ENCODE peak calls at places on chromosomes 2 and 18, in nine cellular contexts. P is transverse colon, Q is ovary, V is fibroblast of lung, X is lower lobe of right lung, G is neuronal stem cell, J is upper lobe of right lung, H is tibial artery, A is foreskin fibroblast. Z is an unnamed sample.

GRCh38 chr18:2494921-2495320 is 76.4 kb downstream of the METTL4 start:
- DNase-seq in A (no peak), X (no peak), Q (no peak), H (no peak), P (no peak), J (no peak), G (no peak), V (peak; percentile 98), Z (no peak)

GRCh38 chr2:216081487-216082387 is at the start of the genes PECR and TMEM169:
- DNase-seq in G (peak; percentile 69), H (peak; percentile 74), Q (peak; percentile 85), J (peak; percentile 93), P (peak; percentile 88), V (peak; percentile 64), A (peak; percentile 37), X (peak; percentile 90), Z (peak; percentile 31)

GRCh38 chr18:23627325-23627724 is 35.4 kb downstream of the ANKRD29 start:
- DNase-seq in G (no peak), A (peak; percentile 83), Q (no peak), J (no peak), X (no peak), P (peak; percentile 18), V (peak; percentile 87), H (no peak), Z (peak; percentile 90)

GRCh38 chr2:60581461-60582282 is 28.2 kb upstream of the BCL11A start:
- DNase-seq in G (peak; percentile 60), V (peak; percentile 30), A (peak; percentile 34), P (peak; percentile 67), X (peak; percentile 85), J (peak; percentile 86), H (peak; percentile 33), Q (peak; percentile 72), Z (peak; percentile 26)

GRCh38 chr2:24026233-24026632 is 16.3 kb downstream of the MFSD2B start:
- DNase-seq in H (no peak), A (no peak), P (no peak), G (no peak), J (no peak), Q (no peak), X (no peak), V (no peak), Z (no peak)

GRCh38 chr2:75311993-75312392 is 112.7 kb upstream of the TACR1 start:
- DNase-seq in P (peak; percentile 22), X (no peak), V (no peak), J (no peak), H (no peak), G (no peak), Q (no peak), A (no peak), Z (no peak)

GRCh38 chr2:219448776-219449476 is 14.3 kb downstream of the SPEG start:
- DNase-seq in G (peak; percentile 50), J (no peak), V (no peak), X (no peak), A (no peak), Q (no peak), H (no peak), P (no peak), Z (no peak)

GRCh38 chr2:237630216-237631000 is 3.0 kb downstream of the LRRFIP1 start:
- DNase-seq in X (no peak), G (no peak), J (peak; percentile 42), H (no peak), Q (no peak), P (no peak), V (no peak), A (no peak), Z (no peak)

GRCh38 chr2:71807969-71808451 is 339.7 kb downstream of the CYP26B1 start:
- DNase-seq in J (no peak), H (no peak), G (no peak), X (no peak), A (no peak), P (peak; percentile 28), V (no peak), Q (peak; percentile 55), Z (peak; percentile 35)

GRCh38 chr18:48843162-48843561 is 107.6 kb downstream of the SMAD7 start:
- DNase-seq in X (peak; percentile 34), H (no peak), J (peak; percentile 37), V (no peak), P (no peak), A (no peak), Q (peak; percentile 23), G (no peak), Z (no peak)

GRCh38 chr18:415627-416612 is 84.6 kb downstream of the COLEC12 start:
- DNase-seq in G (no peak), J (no peak), V (peak; percentile 91), Q (no peak), P (no peak), H (no peak), A (peak; percentile 56), X (no peak), Z (peak; percentile 90)

GRCh38 chr2:105772362-105772761 is 27.6 kb downstream of the NCK2 start:
- DNase-seq in J (no peak), V (no peak), X (no peak), H (no peak), G (no peak), Q (no peak), P (no peak), A (no peak), Z (no peak)

GRCh38 chr18:11310476-11311086 is 161.2 kb upstream of the PIEZO2 start:
- DNase-seq in J (no peak), Q (no peak), X (no peak), G (peak; percentile 38), P (peak; percentile 17), A (no peak), V (no peak), H (no peak), Z (peak; percentile 57)

GRCh38 chr2:232488097-232488711 is 570 bp upstream of the ECEL1 start:
- DNase-seq in P (no peak), A (no peak), X (peak; percentile 34), G (no peak), H (no peak), Q (peak; percentile 29), V (no peak), J (peak; percentile 64), Z (no peak)

GRCh38 chr2:230650585-230651137 is 62.0 kb upstream of the CAB39 start:
- DNase-seq in V (peak; percentile 27), H (no peak), G (peak; percentile 42), X (no peak), Q (no peak), J (peak; percentile 26), P (no peak), A (no peak), Z (no peak)

DNA sequence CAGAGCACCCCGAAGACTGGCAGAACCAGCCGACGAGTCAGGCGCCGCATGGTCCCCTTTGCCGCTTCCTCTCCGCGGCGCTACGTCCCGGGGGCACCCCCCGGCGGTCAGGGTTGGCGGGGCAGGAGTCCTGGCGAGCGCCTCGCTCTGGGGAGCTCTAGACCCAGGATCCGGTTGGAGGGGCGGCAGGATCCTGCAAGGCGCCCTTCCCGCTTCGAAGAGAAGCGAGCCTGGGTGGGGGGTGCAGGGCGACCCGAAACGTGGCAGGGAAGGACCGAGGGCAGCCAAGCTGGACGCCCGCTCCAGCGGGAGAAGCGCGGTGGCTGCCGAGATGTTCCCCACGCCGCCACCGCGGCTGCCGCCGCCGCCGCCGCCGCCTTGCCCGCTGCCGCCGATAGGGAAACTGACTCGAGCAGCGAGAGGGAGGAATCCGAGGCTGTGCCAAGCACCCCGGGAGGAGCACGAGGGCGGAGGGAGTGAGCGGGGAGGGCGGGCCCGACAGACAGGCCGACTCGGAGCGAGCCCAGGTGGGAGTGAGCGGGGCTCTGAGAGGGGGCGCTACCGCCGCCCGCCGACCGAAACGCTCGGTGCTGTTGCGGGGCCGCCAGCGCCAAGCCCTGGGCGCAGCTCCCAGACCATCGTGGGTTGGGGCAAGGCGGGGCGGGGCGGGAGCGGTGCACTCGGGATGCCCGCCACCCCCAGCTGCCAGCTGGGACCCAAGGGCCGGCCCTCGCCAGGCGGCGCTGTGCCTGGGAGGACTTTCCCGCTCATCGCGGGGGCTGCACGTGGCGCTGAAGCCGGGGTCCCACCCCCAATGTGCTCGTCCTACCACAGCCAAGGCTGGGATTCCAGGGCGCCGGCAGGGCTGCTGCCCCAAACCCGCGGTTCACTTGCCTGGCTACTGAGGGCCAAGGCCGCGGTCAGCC is at the start of gene GALNT14:
- DNase-seq in Q (peak; percentile 44), X (peak; percentile 73), P (peak; percentile 32), J (peak; percentile 79), V (peak; percentile 27), H (peak; percentile 27), A (peak; percentile 59), G (peak; percentile 56), Z (peak; percentile 25)
- H3K4me3 ChIP-seq in Q (peak within 1 kb of the TSS; percentile 11), X (peak within 1 kb of the TSS; percentile 60), P (peak within 1 kb of the TSS; percentile 44), J (peak within 1 kb of the TSS; percentile 50), V (peak within 1 kb of the TSS; percentile 24), H (peak within 1 kb of the TSS; percentile 57), A (peak within 1 kb of the TSS; percentile 52), G (no peak within 1 kb of the TSS), Z (peak within 1 kb of the TSS; percentile 25)

DNA sequence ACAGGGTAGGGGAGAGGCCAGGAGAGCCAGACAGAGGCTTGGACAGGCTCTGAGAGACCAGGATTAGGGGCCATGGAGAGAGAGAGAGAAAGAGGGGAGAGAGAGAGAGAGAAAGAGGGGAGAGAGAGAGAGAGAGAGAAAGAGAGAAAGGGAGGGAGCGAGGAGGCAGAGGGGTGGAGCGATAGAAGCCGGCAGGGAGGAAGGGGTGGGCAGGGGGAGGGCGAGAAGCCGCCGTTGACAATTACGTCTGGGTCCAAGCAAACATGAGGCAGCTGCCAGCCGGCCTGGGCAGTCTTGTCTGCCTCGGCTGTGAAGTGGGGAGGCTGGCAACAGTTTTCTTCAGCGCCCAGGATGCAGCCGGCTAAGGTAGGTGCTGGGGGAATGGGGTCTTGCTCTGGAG is at the start of gene KCNIP3:
- DNase-seq in X (no peak), V (peak; percentile 18), H (no peak), J (no peak), Q (no peak), G (no peak), P (peak; percentile 35), A (no peak), Z (no peak)
- H3K4me3 ChIP-seq in X (no peak within 1 kb of the TSS), V (no peak within 1 kb of the TSS), H (no peak within 1 kb of the TSS), J (no peak within 1 kb of the TSS), Q (no peak within 1 kb of the TSS), G (peak within 1 kb of the TSS; percentile 1), P (no peak within 1 kb of the TSS), A (no peak within 1 kb of the TSS), Z (no peak within 1 kb of the TSS)

DNA sequence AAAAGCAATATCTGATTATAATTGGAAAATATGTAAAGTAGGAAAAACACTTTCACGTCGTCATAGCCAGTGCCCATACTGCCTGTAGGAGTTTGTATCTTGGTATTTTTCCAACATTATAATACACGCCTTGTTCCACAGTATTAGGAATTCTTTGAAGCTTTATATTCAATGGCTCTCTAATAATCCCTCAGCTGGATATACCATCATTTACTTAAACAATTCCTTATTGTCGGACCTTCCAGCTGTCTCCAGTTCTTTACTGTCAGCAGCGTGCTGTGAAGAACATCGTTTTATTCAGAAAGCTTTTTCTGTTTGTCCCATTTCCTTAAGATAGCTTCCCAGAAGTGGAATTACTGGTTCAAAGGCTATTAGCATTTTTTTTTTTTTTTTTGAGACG is 31.7 kb downstream of the ATP6V1C2 start:
- DNase-seq in G (no peak), J (no peak), X (no peak), H (no peak), Q (no peak), V (no peak), A (no peak), P (no peak), Z (no peak)
- H3K4me3 ChIP-seq in G (no peak overlapping the region), J (no peak overlapping the region), X (no peak overlapping the region), H (no peak overlapping the region), Q (no peak overlapping the region), V (no peak overlapping the region), A (no peak overlapping the region), P (no peak overlapping the region), Z (no peak overlapping the region)

DNA sequence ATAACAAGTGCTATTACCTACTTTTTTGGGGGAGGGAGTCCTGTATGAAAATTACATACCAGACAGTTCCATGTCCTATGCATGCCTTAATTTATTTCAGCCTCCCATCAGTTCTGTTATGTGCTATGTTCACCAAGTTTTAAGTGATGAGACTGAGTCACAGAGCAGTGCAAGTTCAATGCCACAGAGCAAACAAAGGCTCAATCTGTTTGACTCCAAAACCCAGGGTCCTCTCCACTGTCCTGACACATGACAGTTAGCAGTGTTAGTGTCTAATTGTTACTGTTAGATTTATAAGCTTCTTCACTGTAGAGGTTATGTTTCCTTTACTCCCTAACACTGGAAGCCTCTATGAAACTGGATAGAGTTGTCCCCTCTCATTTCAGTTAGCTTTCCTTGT is 498.0 kb downstream of the PARD3B start:
- DNase-seq in P (no peak), A (no peak), Q (no peak), H (no peak), V (no peak), G (no peak), X (no peak), J (no peak), Z (no peak)
- H3K4me3 ChIP-seq in P (no peak overlapping the region), A (no peak overlapping the region), Q (no peak overlapping the region), H (no peak overlapping the region), V (no peak overlapping the region), G (no peak overlapping the region), X (no peak overlapping the region), J (no peak overlapping the region), Z (no peak overlapping the region)

Z was measured in fibroblast of mammary gland.